ENCODE peak calls at places on chromosomes 16 and 17, in six cellular contexts. N, U, I, E, S and A are unnamed samples.

GRCh38 chr16:84868829-84869457 is 49.2 kb downstream of the CRISPLD2 start:
- DNase-seq in I (no peak), S (no peak), N (no peak), E (no peak), U (no peak), A (no peak)

GRCh38 chr16:57842606-57843005 is 40.3 kb upstream of the KIFC3 start:
- DNase-seq in E (no peak), N (no peak), S (no peak), U (no peak), I (no peak), A (no peak)

GRCh38 chr16:89960966-89961365 is 12.4 kb downstream of the DEF8 start:
- DNase-seq in N (no peak), E (no peak), U (no peak), I (no peak), S (no peak), A (no peak)

GRCh38 chr16:71501562-71501961 is 12.4 kb upstream of the ZNF19 start:
- DNase-seq in U (no peak), N (no peak), S (no peak), I (no peak), E (no peak), A (no peak)

GRCh38 chr17:46916211-46916610 is 6.7 kb upstream of the GOSR2 start:
- DNase-seq in U (no peak), S (no peak), E (no peak), N (no peak), I (no peak), A (no peak)

GRCh38 chr17:59275618-59276017 is 55.3 kb downstream of the GDPD1 start:
- DNase-seq in N (no peak), E (no peak), U (no peak), I (no peak), S (no peak), A (no peak)

GRCh38 chr16:21101631-21102420 is 48.8 kb downstream of the DNAH3 start:
- DNase-seq in U (no peak), S (no peak), I (no peak), N (peak), E (no peak), A (no peak)

GRCh38 chr17:8869416-8869815 is 1.9 kb upstream of the PIK3R6 start:
- DNase-seq in E (no peak), N (no peak), I (no peak), S (no peak), U (peak), A (no peak)

GRCh38 chr16:27436921-27437650 is 35.1 kb downstream of the IL21R start:
- DNase-seq in I (peak), E (no peak), N (no peak), U (peak), S (peak), A (no peak)

GRCh38 chr16:54952195-54952594 is 21.5 kb downstream of the IRX5 start:
- DNase-seq in N (no peak), U (no peak), E (no peak), I (no peak), S (no peak), A (no peak)

GRCh38 chr17:30550512-30551273 is 73.5 kb downstream of the GOSR1 start:
- DNase-seq in S (no peak), I (no peak), U (no peak), N (no peak), E (no peak), A (no peak)

GRCh38 chr16:75591001-75591852 is 25.0 kb downstream of the GABARAPL2 start:
- DNase-seq in E (no peak), U (no peak), I (no peak), S (peak), N (no peak), A (no peak)

GRCh38 chr17:50184057-50184456 is 17.4 kb downstream of the COL1A1 start:
- DNase-seq in U (no peak), N (no peak), S (no peak), I (no peak), E (no peak), A (no peak)

GRCh38 chr17:82561429-82562035 is 42.0 kb downstream of the FOXK2 start:
- DNase-seq in U (no peak), I (no peak), N (no peak), S (no peak), E (no peak), A (no peak)

GRCh38 chr17:48995871-48996695 is 1.1 kb upstream of the IGF2BP1 start:
- DNase-seq in N (peak), S (no peak), U (no peak), E (no peak), I (no peak), A (no peak)

GRCh38 chr17:41396340-41396739 is 1.1 kb downstream of the KRT31 start:
- DNase-seq in I (peak), N (no peak), U (no peak), E (no peak), S (no peak), A (no peak)